ENCODE peak calls at places on chromosomes 3 and 15, in four cellular contexts. F is right lobe of liver, N is mucosa of descending colon, Y is Peyer's patch. O is an unnamed sample.

GRCh38 chr15:62164500-62165028 is 521 bp downstream of the C2CD4B start:
- DNase-seq in Y (no peak), F (no peak), N (peak), O (no peak)

GRCh38 chr15:94327356-94327936 is 96.1 kb downstream of the MCTP2 start:
- DNase-seq in N (no peak), F (no peak), Y (no peak), O (no peak)

GRCh38 chr3:32401141-32401540 is 9.5 kb downstream of the CMTM7 start:
- DNase-seq in N (no peak), Y (no peak), F (no peak), O (no peak)

GRCh38 chr3:10088256-10088655 is 19.8 kb downstream of the FANCD2OS start:
- DNase-seq in N (no peak), F (no peak), Y (no peak), O (no peak)

GRCh38 chr3:65925254-65925954 is 113.3 kb downstream of the MAGI1 start:
- DNase-seq in N (no peak), Y (no peak), F (no peak), O (no peak)

GRCh38 chr3:36362973-36363372 is 17.3 kb upstream of the STAC start:
- DNase-seq in N (no peak), Y (no peak), F (no peak), O (no peak)

GRCh38 chr15:96355561-96356129 is 25.1 kb downstream of the NR2F2 start:
- DNase-seq in N (no peak), Y (no peak), F (no peak), O (no peak)

GRCh38 chr3:112096176-112096575 is 10.0 kb downstream of the C3orf52 start:
- DNase-seq in F (no peak), Y (no peak), N (no peak), O (no peak)

GRCh38 chr3:182636646-182637045 is 156.7 kb upstream of the ATP11B start:
- DNase-seq in N (no peak), F (no peak), Y (no peak), O (no peak)

GRCh38 chr15:89177633-89178306 is 43.6 kb downstream of the RLBP1 start:
- DNase-seq in F (no peak), N (no peak), Y (peak), O (no peak)

GRCh38 chr3:112633757-112634156 is 7.2 kb downstream of the CCDC80 start:
- DNase-seq in Y (no peak), N (no peak), F (no peak), O (peak)

GRCh38 chr3:23004971-23005370 is 198.2 kb upstream of the UBE2E2 start:
- DNase-seq in Y (no peak), F (no peak), N (no peak), O (no peak)

GRCh38 chr3:154275965-154276364 is 48.3 kb downstream of the DHX36 start:
- DNase-seq in N (no peak), Y (no peak), F (no peak), O (no peak)

GRCh38 chr3:195892355-195893120 is 15.8 kb downstream of the TNK2 start:
- DNase-seq in F (no peak), N (peak), Y (no peak), O (no peak)

GRCh38 chr3:144893980-144894379 is 922.4 kb downstream of the DIPK2A start:
- DNase-seq in N (no peak), Y (no peak), F (no peak), O (no peak)

GRCh38 chr3:29759021-29759359 is 478.1 kb downstream of the RBMS3 start:
- DNase-seq in N (no peak), Y (no peak), F (no peak), O (no peak)

GRCh38 chr3:172449468-172450149 is 1.4 kb upstream of the GHSR start:
- DNase-seq in F (peak), N (no peak), Y (no peak), O (no peak)

GRCh38 chr15:79433610-79434009 is 1.5 kb downstream of the MINAR1 start:
- DNase-seq in N (no peak), F (no peak), Y (no peak), O (no peak)

GRCh38 chr15:69593981-69594966 is 141.7 kb downstream of the RPLP1 start:
- DNase-seq in N (peak), F (peak), Y (no peak), O (peak)

GRCh38 chr15:38440353-38441129 is 13.4 kb upstream of the FAM98B start:
- DNase-seq in F (peak), N (no peak), Y (no peak), O (peak)

GRCh38 chr3:139110072-139110830 is 65.6 kb upstream of the PRR23C start:
- DNase-seq in F (peak), Y (no peak), N (no peak), O (peak)

GRCh38 chr15:100170280-100170654 is 171.5 kb downstream of the ADAMTS17 start:
- DNase-seq in F (no peak), N (no peak), Y (no peak), O (no peak)

GRCh38 chr3:169144271-169144670 is 519.2 kb downstream of the MECOM start:
- DNase-seq in N (no peak), F (no peak), Y (no peak), O (no peak)
- H3K4me3 ChIP-seq in N (no peak), F (no peak), Y (no peak), O (no peak)

GRCh38 chr15:60672400-60672799 is 193.5 kb upstream of the ICE2 start:
- DNase-seq in N (no peak), Y (no peak), F (no peak), O (no peak)
- TF ChIP-seq CTCF in N (no peak), Y (no peak), F (no peak), O (no peak)

GRCh38 chr15:33194237-33194636 is 277 bp downstream of the FMN1 start:
- DNase-seq in N (no peak), F (no peak), Y (no peak), O (no peak)

GRCh38 chr15:33195283-33195682 is 769 bp upstream of the FMN1 start:
- DNase-seq in N (no peak), F (no peak), Y (no peak), O (no peak)

GRCh38 chr15:33191641-33192040 is 2.9 kb downstream of the FMN1 start:
- DNase-seq in F (no peak), N (no peak), Y (no peak), O (no peak)

GRCh38 chr15:33197636-33198035 is 3.1 kb upstream of the FMN1 start:
- DNase-seq in N (no peak), F (no peak), Y (no peak), O (no peak)

DNA sequence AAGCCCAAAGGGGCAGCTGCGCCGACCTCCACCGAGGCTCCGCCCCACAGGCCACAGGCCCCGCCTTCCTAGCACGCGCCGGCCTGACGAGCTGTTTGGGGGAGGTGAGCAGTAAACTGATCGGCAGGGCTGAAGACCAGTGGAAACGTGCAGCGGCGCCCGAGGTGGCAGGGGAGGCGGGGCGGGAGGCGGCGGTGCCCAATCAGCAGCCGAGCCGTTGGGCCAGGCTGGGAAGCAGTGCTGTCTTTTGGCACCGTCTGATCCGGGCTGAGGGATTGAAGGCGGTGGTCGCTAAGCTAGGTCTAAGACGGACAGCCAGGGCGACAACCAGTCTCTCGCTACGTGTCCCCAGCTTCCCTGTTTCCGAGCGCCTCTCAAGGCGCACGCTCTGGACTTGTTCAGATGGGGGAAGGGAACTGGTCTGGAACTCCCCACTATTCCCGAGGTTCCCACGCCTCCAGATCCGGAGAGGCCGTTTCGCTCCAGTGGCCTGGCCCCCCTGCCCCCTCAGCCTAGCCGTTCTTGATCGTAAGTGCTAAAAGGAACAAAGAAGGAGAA is at the start of gene FMN1:
- DNase-seq in Y (peak), N (peak), F (peak), O (no peak)
- H3K4me3 ChIP-seq in Y (peak), N (peak), F (peak), O (no peak)

DNA sequence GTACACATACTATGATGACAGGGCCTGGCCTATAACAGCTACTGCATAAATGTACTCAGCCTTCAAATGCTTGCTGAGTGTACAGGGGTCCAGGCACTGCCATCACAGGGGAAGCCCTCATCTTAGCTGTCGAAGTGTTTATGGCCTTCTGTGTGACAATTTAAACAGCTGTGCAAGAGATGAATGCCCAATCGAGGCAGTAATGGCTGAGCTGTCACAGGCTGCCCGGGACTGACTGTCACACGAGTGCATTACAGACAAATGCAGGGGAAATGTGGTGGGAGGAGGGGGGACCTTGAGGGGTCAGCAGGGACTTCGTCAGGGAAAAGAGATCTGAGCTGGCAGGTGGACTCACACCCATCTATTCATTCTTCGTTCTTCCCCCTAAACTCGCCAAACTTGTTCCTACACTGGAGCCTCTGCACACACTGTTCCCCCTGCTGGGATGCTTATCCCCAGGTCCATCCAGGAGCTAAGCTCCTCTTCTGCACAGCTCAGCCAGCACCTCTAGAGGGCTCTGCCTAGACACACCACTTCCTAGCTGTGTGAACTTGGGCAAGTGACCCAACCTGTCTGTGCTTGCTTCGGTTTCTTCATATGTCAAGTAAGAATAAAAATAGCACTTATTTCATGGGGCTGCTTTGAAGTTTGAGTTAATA is 156.2 kb upstream of the IQSEC1 start:
- DNase-seq in F (no peak), Y (no peak), N (peak), O (peak)
- TF ChIP-seq CTCF in F (peak), Y (peak), N (no peak), O (peak)

DNA sequence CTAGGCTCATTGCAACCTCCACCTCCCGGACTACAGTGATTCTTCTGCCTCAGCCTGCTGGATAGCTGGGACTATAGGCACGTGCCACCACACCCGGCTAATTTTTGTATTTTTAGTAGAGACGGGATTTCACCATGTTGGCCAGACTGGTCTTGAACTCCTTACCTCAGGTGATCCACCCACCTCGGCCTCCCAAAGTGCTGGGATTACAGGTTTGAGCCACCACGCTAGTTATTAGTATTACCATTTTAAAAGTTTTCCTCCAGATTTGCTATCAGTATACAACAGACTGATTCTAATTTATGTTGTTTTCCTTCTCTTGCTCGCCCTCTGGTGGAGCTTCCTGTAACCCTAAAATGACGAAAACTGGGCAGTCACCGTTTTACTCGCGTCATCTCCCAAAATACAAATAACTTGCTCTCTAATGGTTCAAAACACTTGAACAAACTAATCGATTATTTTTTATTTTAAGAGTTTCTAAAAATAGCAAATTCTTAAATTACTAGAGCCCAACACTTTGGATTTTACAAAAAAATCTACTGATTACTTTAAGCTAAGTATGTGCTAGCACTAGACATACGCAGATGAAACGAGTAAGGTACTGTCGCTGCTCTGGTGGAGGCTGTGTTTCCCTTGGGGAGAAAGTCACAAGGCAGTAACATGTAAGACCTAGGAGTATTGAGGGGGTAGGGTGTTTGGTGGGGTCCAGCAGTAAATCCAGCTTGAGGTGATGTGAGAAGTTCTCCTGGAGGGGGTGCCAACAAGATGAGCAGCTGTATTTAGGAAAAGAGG is 203.3 kb downstream of the MBNL1 start:
- DNase-seq in F (peak), Y (peak), N (no peak), O (peak)
- H3K4me3 ChIP-seq in F (peak), Y (peak), N (no peak), O (no peak)

GRCh38 chr3:114336122-114336697 is 42.4 kb downstream of the TIGIT start:
- DNase-seq in Y (no peak), F (no peak), N (no peak), O (no peak)
- TF ChIP-seq CTCF in Y (peak), F (peak), N (no peak), O (peak)